ENCODE peak calls at places on chromosomes 13 and 19, in seven cellular contexts. One of them, this sample, is unnamed.

GRCh38 chr19:27972291-27973040 is 1240.5 kb downstream of the UQCRFS1 start:
- DNase-seq in fibroblast of lung: no peak
- DNase-seq in endothelial cell: no peak
- DNase-seq in fibroblast of mammary gland: peak; percentile 35
- DNase-seq in A549: no peak
- DNase-seq in fibroblast of the aortic adventitia: peak; percentile 35
- DNase-seq in WTC11: no peak
- DNase-seq in this sample: no peak

GRCh38 chr19:1254081-1254527 is 5.7 kb downstream of the MIDN start:
- DNase-seq in fibroblast of lung: no peak
- DNase-seq in endothelial cell: no peak
- DNase-seq in fibroblast of mammary gland: peak; percentile 56
- DNase-seq in A549: no peak
- DNase-seq in fibroblast of the aortic adventitia: no peak
- DNase-seq in WTC11: no peak
- DNase-seq in this sample: no peak

GRCh38 chr13:101398191-101398590 is 18.1 kb downstream of the NALCN start:
- DNase-seq in fibroblast of lung: peak; percentile 41
- DNase-seq in endothelial cell: no peak
- DNase-seq in fibroblast of mammary gland: peak; percentile 71
- DNase-seq in A549: no peak
- DNase-seq in fibroblast of the aortic adventitia: peak; percentile 39
- DNase-seq in WTC11: no peak
- DNase-seq in this sample: no peak

GRCh38 chr19:4720037-4720700 is 3.5 kb downstream of the DPP9 start:
- DNase-seq in fibroblast of lung: no peak
- DNase-seq in endothelial cell: no peak
- DNase-seq in fibroblast of mammary gland: no peak
- DNase-seq in A549: no peak
- DNase-seq in fibroblast of the aortic adventitia: no peak
- DNase-seq in WTC11: no peak
- DNase-seq in this sample: no peak

GRCh38 chr13:58680115-58680514 is 1048.6 kb downstream of the PCDH17 start:
- DNase-seq in fibroblast of lung: no peak
- DNase-seq in endothelial cell: no peak
- DNase-seq in fibroblast of mammary gland: no peak
- DNase-seq in A549: no peak
- DNase-seq in fibroblast of the aortic adventitia: no peak
- DNase-seq in WTC11: no peak
- DNase-seq in this sample: no peak

GRCh38 chr19:45524575-45525129 is 17.4 kb downstream of the VASP start:
- DNase-seq in fibroblast of lung: no peak
- DNase-seq in endothelial cell: no peak
- DNase-seq in fibroblast of mammary gland: no peak
- DNase-seq in A549: no peak
- DNase-seq in fibroblast of the aortic adventitia: no peak
- DNase-seq in WTC11: no peak
- DNase-seq in this sample: no peak

GRCh38 chr19:2302319-2303208 is 5.4 kb downstream of the LINGO3 start:
- DNase-seq in fibroblast of lung: peak; percentile 68
- DNase-seq in endothelial cell: no peak
- DNase-seq in fibroblast of mammary gland: peak; percentile 66
- DNase-seq in A549: no peak
- DNase-seq in fibroblast of the aortic adventitia: peak; percentile 27
- DNase-seq in WTC11: peak; percentile 72
- DNase-seq in this sample: peak; percentile 37

GRCh38 chr13:46307554-46307953 is 79.5 kb downstream of the RUBCNL start:
- DNase-seq in fibroblast of lung: no peak
- DNase-seq in endothelial cell: no peak
- DNase-seq in fibroblast of mammary gland: peak; percentile 7
- DNase-seq in A549: no peak
- DNase-seq in fibroblast of the aortic adventitia: no peak
- DNase-seq in WTC11: no peak
- DNase-seq in this sample: no peak

GRCh38 chr19:3478409-3479176 is 1.7 kb downstream of the SMIM24 start:
- DNase-seq in fibroblast of lung: no peak
- DNase-seq in endothelial cell: no peak
- DNase-seq in fibroblast of mammary gland: no peak
- DNase-seq in A549: no peak
- DNase-seq in fibroblast of the aortic adventitia: no peak
- DNase-seq in WTC11: no peak
- DNase-seq in this sample: no peak

GRCh38 chr13:90485441-90485840 is 862.0 kb upstream of the MIR17HG start:
- DNase-seq in fibroblast of lung: peak; percentile 82
- DNase-seq in endothelial cell: no peak
- DNase-seq in fibroblast of mammary gland: peak; percentile 96
- DNase-seq in A549: no peak
- DNase-seq in fibroblast of the aortic adventitia: peak; percentile 93
- DNase-seq in WTC11: no peak
- DNase-seq in this sample: no peak

GRCh38 chr19:34337747-34338146 is 27.2 kb upstream of the GPI start:
- DNase-seq in fibroblast of lung: no peak
- DNase-seq in endothelial cell: no peak
- DNase-seq in fibroblast of mammary gland: no peak
- DNase-seq in A549: no peak
- DNase-seq in fibroblast of the aortic adventitia: no peak
- DNase-seq in WTC11: no peak
- DNase-seq in this sample: no peak

GRCh38 chr19:34335914-34336313 is 29.1 kb upstream of the GPI start:
- DNase-seq in fibroblast of lung: no peak
- DNase-seq in endothelial cell: no peak
- DNase-seq in fibroblast of mammary gland: no peak
- DNase-seq in A549: no peak
- DNase-seq in fibroblast of the aortic adventitia: no peak
- DNase-seq in WTC11: no peak
- DNase-seq in this sample: no peak

GRCh38 chr19:34332027-34332786 is 32.8 kb upstream of the GPI start:
- DNase-seq in fibroblast of lung: no peak
- DNase-seq in endothelial cell: peak; percentile 20
- DNase-seq in fibroblast of mammary gland: no peak
- DNase-seq in A549: no peak
- DNase-seq in fibroblast of the aortic adventitia: no peak
- DNase-seq in WTC11: no peak
- DNase-seq in this sample: no peak

GRCh38 chr19:34341935-34342680 is 22.9 kb upstream of the GPI start:
- DNase-seq in fibroblast of lung: no peak
- DNase-seq in endothelial cell: no peak
- DNase-seq in fibroblast of mammary gland: no peak
- DNase-seq in A549: no peak
- DNase-seq in fibroblast of the aortic adventitia: no peak
- DNase-seq in WTC11: no peak
- DNase-seq in this sample: no peak

DNA sequence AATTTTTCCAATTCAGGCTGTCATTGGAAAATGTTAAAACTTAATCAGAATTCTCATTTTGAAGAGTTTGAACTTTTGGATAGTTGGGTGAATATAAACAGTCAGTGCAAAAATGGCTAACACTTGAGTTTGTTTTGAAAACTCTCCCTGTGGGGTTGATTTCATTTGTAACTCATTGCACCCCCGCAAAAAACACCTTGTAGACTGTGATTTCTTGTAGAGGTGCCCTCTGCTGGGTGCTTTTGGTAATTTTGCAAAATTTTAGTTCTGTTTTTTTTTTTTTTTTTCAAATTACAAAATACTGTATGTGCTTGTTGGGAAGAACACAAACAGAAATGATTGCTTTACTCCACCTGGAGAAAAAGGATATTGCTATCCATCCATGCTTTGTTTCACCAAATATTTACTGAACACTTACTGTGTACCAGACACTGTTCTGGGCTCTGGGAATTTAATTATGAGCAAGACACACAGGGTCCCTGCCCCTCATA is 28.2 kb upstream of the GPI start:
- DNase-seq in fibroblast of lung: peak; percentile 51
- DNase-seq in endothelial cell: peak; percentile 44
- DNase-seq in fibroblast of mammary gland: peak; percentile 48
- DNase-seq in A549: peak; percentile 46
- DNase-seq in fibroblast of the aortic adventitia: peak; percentile 67
- DNase-seq in WTC11: no peak
- DNase-seq in this sample: peak; percentile 36
- TF ChIP-seq CTCF in fibroblast of lung: peak; percentile 66
- TF ChIP-seq CTCF in endothelial cell: peak; percentile 96
- TF ChIP-seq CTCF in fibroblast of mammary gland: peak; percentile 63
- TF ChIP-seq CTCF in A549: peak; percentile 95
- TF ChIP-seq CTCF in fibroblast of the aortic adventitia: peak; percentile 57
- TF ChIP-seq CTCF in WTC11: peak; percentile 60
- TF ChIP-seq CTCF in this sample: peak; percentile 86

GRCh38 chr13:109747524-109747923 is 38.9 kb downstream of the IRS2 start:
- DNase-seq in fibroblast of lung: peak; percentile 21
- DNase-seq in endothelial cell: no peak
- DNase-seq in fibroblast of mammary gland: no peak
- DNase-seq in A549: no peak
- DNase-seq in fibroblast of the aortic adventitia: no peak
- DNase-seq in WTC11: no peak
- DNase-seq in this sample: no peak
- TF ChIP-seq CTCF in fibroblast of lung: no peak
- TF ChIP-seq CTCF in endothelial cell: no peak
- TF ChIP-seq CTCF in fibroblast of mammary gland: peak; percentile 21
- TF ChIP-seq CTCF in A549: no peak
- TF ChIP-seq CTCF in fibroblast of the aortic adventitia: no peak
- TF ChIP-seq CTCF in WTC11: no peak
- TF ChIP-seq CTCF in this sample: peak; percentile 26

GRCh38 chr19:53659292-53659691 is 27.5 kb downstream of the DPRX start:
- DNase-seq in fibroblast of lung: no peak
- DNase-seq in endothelial cell: peak; percentile 31
- DNase-seq in fibroblast of mammary gland: no peak
- DNase-seq in A549: no peak
- DNase-seq in fibroblast of the aortic adventitia: no peak
- DNase-seq in WTC11: peak; percentile 69
- DNase-seq in this sample: peak; percentile 35
- TF ChIP-seq CTCF in fibroblast of lung: no peak
- TF ChIP-seq CTCF in endothelial cell: no peak
- TF ChIP-seq CTCF in fibroblast of mammary gland: no peak
- TF ChIP-seq CTCF in A549: no peak
- TF ChIP-seq CTCF in fibroblast of the aortic adventitia: no peak
- TF ChIP-seq CTCF in WTC11: peak; percentile 35
- TF ChIP-seq CTCF in this sample: peak; percentile 73

GRCh38 chr13:81493144-81493543 is 1152.2 kb upstream of the SPRY2 start:
- DNase-seq in fibroblast of lung: no peak
- DNase-seq in endothelial cell: no peak
- DNase-seq in fibroblast of mammary gland: no peak
- DNase-seq in A549: no peak
- DNase-seq in fibroblast of the aortic adventitia: no peak
- DNase-seq in WTC11: no peak
- DNase-seq in this sample: no peak

GRCh38 chr13:81488021-81488420 is 1147.1 kb upstream of the SPRY2 start:
- DNase-seq in fibroblast of lung: no peak
- DNase-seq in endothelial cell: no peak
- DNase-seq in fibroblast of mammary gland: no peak
- DNase-seq in A549: no peak
- DNase-seq in fibroblast of the aortic adventitia: no peak
- DNase-seq in WTC11: no peak
- DNase-seq in this sample: no peak

GRCh38 chr13:81487151-81487550 is 1146.2 kb upstream of the SPRY2 start:
- DNase-seq in fibroblast of lung: no peak
- DNase-seq in endothelial cell: peak; percentile 53
- DNase-seq in fibroblast of mammary gland: peak; percentile 1
- DNase-seq in A549: no peak
- DNase-seq in fibroblast of the aortic adventitia: no peak
- DNase-seq in WTC11: peak; percentile 49
- DNase-seq in this sample: peak; percentile 12
- TF ChIP-seq CTCF in fibroblast of lung: no peak
- TF ChIP-seq CTCF in endothelial cell: peak; percentile 55
- TF ChIP-seq CTCF in fibroblast of mammary gland: no peak
- TF ChIP-seq CTCF in A549: no peak
- TF ChIP-seq CTCF in fibroblast of the aortic adventitia: no peak
- TF ChIP-seq CTCF in WTC11: peak; percentile 35
- TF ChIP-seq CTCF in this sample: peak; percentile 57

GRCh38 chr19:41892173-41892902 is 9.4 kb downstream of the ARHGEF1 start:
- DNase-seq in fibroblast of lung: no peak
- DNase-seq in endothelial cell: no peak
- DNase-seq in fibroblast of mammary gland: no peak
- DNase-seq in A549: no peak
- DNase-seq in fibroblast of the aortic adventitia: no peak
- DNase-seq in WTC11: no peak
- DNase-seq in this sample: no peak
- TF ChIP-seq CTCF in fibroblast of lung: no peak
- TF ChIP-seq CTCF in endothelial cell: no peak
- TF ChIP-seq CTCF in fibroblast of mammary gland: no peak
- TF ChIP-seq CTCF in A549: no peak
- TF ChIP-seq CTCF in fibroblast of the aortic adventitia: no peak
- TF ChIP-seq CTCF in WTC11: no peak
- TF ChIP-seq CTCF in this sample: no peak

GRCh38 chr13:28316129-28316528 is 177.8 kb downstream of the PAN3 start:
- DNase-seq in fibroblast of lung: no peak
- DNase-seq in endothelial cell: no peak
- DNase-seq in fibroblast of mammary gland: no peak
- DNase-seq in A549: no peak
- DNase-seq in fibroblast of the aortic adventitia: no peak
- DNase-seq in WTC11: no peak
- DNase-seq in this sample: no peak

GRCh38 chr13:28316841-28317240 is 178.1 kb downstream of the FLT1 start:
- DNase-seq in fibroblast of lung: no peak
- DNase-seq in endothelial cell: no peak
- DNase-seq in fibroblast of mammary gland: no peak
- DNase-seq in A549: no peak
- DNase-seq in fibroblast of the aortic adventitia: no peak
- DNase-seq in WTC11: no peak
- DNase-seq in this sample: no peak

GRCh38 chr13:28320209-28320608 is 174.7 kb downstream of the FLT1 start:
- DNase-seq in fibroblast of lung: no peak
- DNase-seq in endothelial cell: no peak
- DNase-seq in fibroblast of mammary gland: no peak
- DNase-seq in A549: no peak
- DNase-seq in fibroblast of the aortic adventitia: no peak
- DNase-seq in WTC11: no peak
- DNase-seq in this sample: no peak

GRCh38 chr13:28320884-28321574 is 173.9 kb downstream of the FLT1 start:
- DNase-seq in fibroblast of lung: peak; percentile 31
- DNase-seq in endothelial cell: no peak
- DNase-seq in fibroblast of mammary gland: no peak
- DNase-seq in A549: no peak
- DNase-seq in fibroblast of the aortic adventitia: no peak
- DNase-seq in WTC11: no peak
- DNase-seq in this sample: no peak

GRCh38 chr13:28318418-28318995 is 176.4 kb downstream of the FLT1 start:
- DNase-seq in fibroblast of lung: no peak
- DNase-seq in endothelial cell: no peak
- DNase-seq in fibroblast of mammary gland: no peak
- DNase-seq in A549: no peak
- DNase-seq in fibroblast of the aortic adventitia: no peak
- DNase-seq in WTC11: no peak
- DNase-seq in this sample: no peak
- TF ChIP-seq CTCF in fibroblast of lung: no peak
- TF ChIP-seq CTCF in endothelial cell: no peak
- TF ChIP-seq CTCF in fibroblast of mammary gland: no peak
- TF ChIP-seq CTCF in A549: no peak
- TF ChIP-seq CTCF in fibroblast of the aortic adventitia: no peak
- TF ChIP-seq CTCF in WTC11: no peak
- TF ChIP-seq CTCF in this sample: no peak

GRCh38 chr19:7866399-7867091 is 7.6 kb downstream of the PRR36 start:
- DNase-seq in fibroblast of lung: no peak
- DNase-seq in endothelial cell: no peak
- DNase-seq in fibroblast of mammary gland: no peak
- DNase-seq in A549: no peak
- DNase-seq in fibroblast of the aortic adventitia: no peak
- DNase-seq in WTC11: no peak
- DNase-seq in this sample: no peak
- TF ChIP-seq CTCF in fibroblast of lung: no peak
- TF ChIP-seq CTCF in endothelial cell: no peak
- TF ChIP-seq CTCF in fibroblast of mammary gland: no peak
- TF ChIP-seq CTCF in A549: no peak
- TF ChIP-seq CTCF in fibroblast of the aortic adventitia: no peak
- TF ChIP-seq CTCF in WTC11: no peak
- TF ChIP-seq CTCF in this sample: no peak

GRCh38 chr13:23870356-23871146 is 18.6 kb downstream of the MIPEP start:
- DNase-seq in fibroblast of lung: peak; percentile 17
- DNase-seq in endothelial cell: no peak
- DNase-seq in fibroblast of mammary gland: no peak
- DNase-seq in A549: no peak
- DNase-seq in fibroblast of the aortic adventitia: no peak
- DNase-seq in WTC11: no peak
- DNase-seq in this sample: no peak
- TF ChIP-seq CTCF in fibroblast of lung: no peak
- TF ChIP-seq CTCF in endothelial cell: no peak
- TF ChIP-seq CTCF in fibroblast of mammary gland: no peak
- TF ChIP-seq CTCF in A549: no peak
- TF ChIP-seq CTCF in fibroblast of the aortic adventitia: no peak
- TF ChIP-seq CTCF in WTC11: no peak
- TF ChIP-seq CTCF in this sample: peak; percentile 37